ENCODE peak calls at places on chromosomes 2 and 18, in nine cellular contexts. X is lower lobe of right lung, H is heart left ventricle, P is ovary, O is brain microvascular endothelial cell, G is endothelial cell of umbilical vein, I is heart right ventricle, V is GM23248, Q is right atrium auricular region. J is an unnamed sample. For H3K27me3, the result is how much of the 10 kb centered on the place peaks cover.

GRCh38 chr18:62939925-62940324 is 224.6 kb downstream of the PHLPP1 start:
- DNase-seq in X (no peak), H (no peak), P (no peak), O (no peak), G (no peak), I (no peak), V (no peak), Q (no peak), J (no peak)

GRCh38 chr2:42888321-42888720 is 95.9 kb upstream of the HAAO start:
- DNase-seq in X (no peak), H (no peak), P (no peak), O (no peak), G (no peak), I (no peak), V (peak), Q (no peak), J (no peak)

GRCh38 chr2:26068602-26069298 is 34.9 kb downstream of the RAB10 start:
- DNase-seq in X (no peak), H (no peak), P (no peak), O (peak), G (peak), I (no peak), V (peak), Q (no peak), J (no peak)

GRCh38 chr2:236712304-236712703 is 142.7 kb downstream of the ACKR3 start:
- DNase-seq in X (no peak), H (no peak), P (no peak), O (no peak), G (peak), I (no peak), V (peak), Q (no peak), J (no peak)

GRCh38 chr18:76727589-76727988 is 94.8 kb upstream of the ZNF236 start:
- DNase-seq in X (no peak), H (no peak), P (no peak), O (no peak), G (no peak), I (no peak), V (no peak), Q (no peak), J (no peak)

GRCh38 chr2:128347701-128348504 is 29.2 kb upstream of the HS6ST1 start:
- DNase-seq in X (peak), H (peak), P (peak), O (no peak), G (peak), I (peak), V (peak), Q (peak), J (peak)

GRCh38 chr2:74503506-74504475 is 3.7 kb downstream of the PCGF1 start:
- DNase-seq in X (no peak), H (no peak), P (no peak), O (no peak), G (peak), I (no peak), V (no peak), Q (no peak), J (no peak)

GRCh38 chr2:204170419-204170818 is 233.9 kb downstream of the ICOS start:
- DNase-seq in X (no peak), H (peak), P (no peak), O (no peak), G (no peak), I (no peak), V (no peak), Q (no peak), J (no peak)

GRCh38 chr2:7203056-7203467 is 285.9 kb downstream of the RNF144A start:
- DNase-seq in X (no peak), H (no peak), P (peak), O (peak), G (peak), I (no peak), V (peak), Q (peak), J (no peak)

GRCh38 chr18:54776282-54776977 is 51.8 kb upstream of the RAB27B start:
- DNase-seq in X (no peak), H (no peak), P (no peak), O (peak), G (peak), I (no peak), V (peak), Q (peak), J (no peak)

GRCh38 chr2:112164876-112165275 is 26.7 kb downstream of the FBLN7 start:
- DNase-seq in X (no peak), H (no peak), P (no peak), O (no peak), G (no peak), I (no peak), V (no peak), Q (no peak), J (no peak)

GRCh38 chr2:112516801-112517200 is 25.5 kb upstream of the POLR1B start:
- DNase-seq in X (no peak), H (no peak), P (no peak), O (no peak), G (no peak), I (no peak), V (no peak), Q (no peak), J (no peak)

GRCh38 chr18:75644871-75645270 is 217.4 kb upstream of the SMIM21 start:
- DNase-seq in X (no peak), H (no peak), P (no peak), O (no peak), G (no peak), I (no peak), V (no peak), Q (no peak), J (no peak)

GRCh38 chr2:18282026-18282425 is 278.4 kb downstream of the RDH14 start:
- DNase-seq in X (no peak), H (no peak), P (no peak), O (no peak), G (no peak), I (no peak), V (no peak), Q (no peak), J (no peak)

GRCh38 chr2:191012346-191012745 is 1.6 kb downstream of the STAT1 start:
- DNase-seq in X (no peak), H (no peak), P (no peak), O (no peak), G (no peak), I (no peak), V (no peak), Q (no peak), J (no peak)

DNA sequence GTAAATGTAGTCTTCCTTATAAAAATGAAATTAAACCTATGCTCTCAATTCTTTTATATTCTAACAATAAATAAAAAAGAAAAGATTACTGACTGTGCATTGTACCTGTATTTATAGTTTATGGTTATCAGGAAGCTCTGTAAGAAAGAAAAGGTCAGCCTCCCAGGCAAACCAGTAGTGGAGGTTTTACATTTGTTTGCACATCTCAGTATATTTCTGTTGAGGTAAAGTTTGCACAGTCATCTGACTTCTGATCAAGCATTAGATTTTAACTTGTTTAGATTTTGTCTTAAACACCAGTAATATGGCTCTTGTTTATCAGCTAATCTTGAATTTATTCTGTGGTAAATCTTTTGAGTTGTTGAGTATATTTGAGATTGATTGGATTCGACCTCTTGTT is 37.1 kb downstream of the CCNT2 start:
- DNase-seq in X (no peak), H (no peak), P (no peak), O (no peak), G (no peak), I (no peak), V (no peak), Q (no peak), J (no peak)
- H3K27ac ChIP-seq in X (no peak), H (no peak), P (no peak), O (no peak), G (no peak), I (no peak), V (no peak), Q (no peak), J (no peak)

GRCh38 chr2:217938038-217938437 is 64.8 kb downstream of the TNS1 start:
- DNase-seq in X (no peak), H (peak), P (peak), O (no peak), G (no peak), I (peak), V (no peak), Q (no peak), J (no peak)
- H3K27me3 ChIP-seq in X (under half), H (under half), P (under half), O (under half), G (under half), I (under half), V (under half), Q (under half), J (under half)

GRCh38 chr2:208250401-208250800 is 4.5 kb downstream of the IDH1 start:
- DNase-seq in X (no peak), H (no peak), P (no peak), O (no peak), G (peak), I (no peak), V (peak), Q (no peak), J (no peak)
- H3K27ac ChIP-seq in X (no peak), H (no peak), P (no peak), O (no peak), G (no peak), I (no peak), V (no peak), Q (no peak), J (no peak)

DNA sequence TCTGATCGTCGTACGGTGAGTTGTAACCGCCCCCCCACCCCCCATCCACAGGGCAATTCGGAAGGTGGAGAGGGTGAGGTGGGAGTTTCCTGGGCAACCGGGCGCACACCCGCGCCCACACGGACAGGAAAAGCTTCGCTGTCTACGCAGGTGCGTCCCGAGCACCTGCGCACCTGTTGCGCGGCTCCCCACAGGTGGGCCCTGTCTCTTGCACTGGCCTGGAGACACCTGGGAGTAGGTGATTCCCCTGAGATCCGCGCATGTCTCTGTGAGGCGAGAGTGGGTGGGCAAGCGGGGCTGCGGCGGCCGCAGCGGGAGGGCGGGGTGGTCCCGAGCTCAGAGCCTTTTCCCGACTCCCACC is 467 bp upstream of the ATP6V1C2 start:
- DNase-seq in X (peak), H (no peak), P (no peak), O (no peak), G (no peak), I (no peak), V (no peak), Q (no peak), J (no peak)
- H3K27me3 ChIP-seq in X (half or more), H (under half), P (under half), O (under half), G (under half), I (half or more), V (half or more), Q (under half), J (under half)

J was measured in right cardiac atrium.